ENCODE peak calls at places on chromosomes 4 and X, in six cellular contexts. One of them, this sample, is unnamed.

GRCh38 chr4:55303818-55304217 is 42.2 kb upstream of the SRD5A3 start:
- DNase-seq in IMR-90: peak; percentile 37
- DNase-seq in mesenchymal stem cell: peak; percentile 28
- DNase-seq in H1: no peak
- DNase-seq in H9: no peak
- DNase-seq in mesendoderm: no peak
- DNase-seq in this sample: no peak

GRCh38 chrX:17521871-17522693 is 147.1 kb downstream of the NHS start:
- DNase-seq in IMR-90: peak; percentile 45
- DNase-seq in mesenchymal stem cell: no peak
- DNase-seq in H1: no peak
- DNase-seq in H9: peak; percentile 56
- DNase-seq in mesendoderm: peak; percentile 75
- DNase-seq in this sample: no peak

GRCh38 chrX:107677501-107677901 is 49.2 kb downstream of the PRPS1 start:
- DNase-seq in IMR-90: no peak
- DNase-seq in mesenchymal stem cell: peak; percentile 83
- DNase-seq in H1: no peak
- DNase-seq in H9: no peak
- DNase-seq in mesendoderm: peak; percentile 58
- DNase-seq in this sample: no peak

GRCh38 chr4:2953496-2953895 is 9.7 kb downstream of the NOP14 start:
- DNase-seq in IMR-90: no peak
- DNase-seq in mesenchymal stem cell: no peak
- DNase-seq in H1: no peak
- DNase-seq in H9: no peak
- DNase-seq in mesendoderm: no peak
- DNase-seq in this sample: no peak

GRCh38 chr4:176879370-176880116 is 86.8 kb upstream of the VEGFC start:
- DNase-seq in IMR-90: peak; percentile 45
- DNase-seq in mesenchymal stem cell: peak; percentile 37
- DNase-seq in H1: no peak
- DNase-seq in H9: no peak
- DNase-seq in mesendoderm: no peak
- DNase-seq in this sample: no peak

GRCh38 chr4:42649870-42650269 is 7.0 kb downstream of the ATP8A1 start:
- DNase-seq in IMR-90: no peak
- DNase-seq in mesenchymal stem cell: no peak
- DNase-seq in H1: no peak
- DNase-seq in H9: no peak
- DNase-seq in mesendoderm: no peak
- DNase-seq in this sample: no peak

GRCh38 chrX:110847334-110847733 is 51.7 kb upstream of the CHRDL1 start:
- DNase-seq in IMR-90: peak; percentile 63
- DNase-seq in mesenchymal stem cell: peak; percentile 61
- DNase-seq in H1: no peak
- DNase-seq in H9: no peak
- DNase-seq in mesendoderm: peak; percentile 54
- DNase-seq in this sample: peak; percentile 61

GRCh38 chrX:43317378-43317777 is 338.7 kb upstream of the MAOA start:
- DNase-seq in IMR-90: no peak
- DNase-seq in mesenchymal stem cell: no peak
- DNase-seq in H1: no peak
- DNase-seq in H9: no peak
- DNase-seq in mesendoderm: no peak
- DNase-seq in this sample: no peak

GRCh38 chr4:26060286-26060685 is 146.3 kb downstream of the SMIM20 start:
- DNase-seq in IMR-90: peak; percentile 69
- DNase-seq in mesenchymal stem cell: no peak
- DNase-seq in H1: no peak
- DNase-seq in H9: no peak
- DNase-seq in mesendoderm: no peak
- DNase-seq in this sample: no peak

GRCh38 chrX:47560179-47560830 is 700 bp upstream of the ARAF start:
- DNase-seq in IMR-90: peak; percentile 34
- DNase-seq in mesenchymal stem cell: peak; percentile 26
- DNase-seq in H1: no peak
- DNase-seq in H9: no peak
- DNase-seq in mesendoderm: no peak
- DNase-seq in this sample: no peak

GRCh38 chr4:76993787-76994641 is 44.5 kb downstream of the SEPTIN11 start:
- DNase-seq in IMR-90: no peak
- DNase-seq in mesenchymal stem cell: no peak
- DNase-seq in H1: no peak
- DNase-seq in H9: no peak
- DNase-seq in mesendoderm: no peak
- DNase-seq in this sample: no peak

GRCh38 chr4:174714393-174715211 is 114.4 kb downstream of the GLRA3 start:
- DNase-seq in IMR-90: peak; percentile 7
- DNase-seq in mesenchymal stem cell: peak; percentile 57
- DNase-seq in H1: peak; percentile 60
- DNase-seq in H9: peak; percentile 39
- DNase-seq in mesendoderm: peak; percentile 77
- DNase-seq in this sample: peak; percentile 31

GRCh38 chr4:169205146-169205806 is 65.5 kb downstream of the SH3RF1 start:
- DNase-seq in IMR-90: no peak
- DNase-seq in mesenchymal stem cell: no peak
- DNase-seq in H1: no peak
- DNase-seq in H9: no peak
- DNase-seq in mesendoderm: no peak
- DNase-seq in this sample: no peak

GRCh38 chr4:132865922-132866321 is 283.2 kb upstream of the PCDH10 start:
- DNase-seq in IMR-90: no peak
- DNase-seq in mesenchymal stem cell: no peak
- DNase-seq in H1: no peak
- DNase-seq in H9: no peak
- DNase-seq in mesendoderm: no peak
- DNase-seq in this sample: no peak

DNA sequence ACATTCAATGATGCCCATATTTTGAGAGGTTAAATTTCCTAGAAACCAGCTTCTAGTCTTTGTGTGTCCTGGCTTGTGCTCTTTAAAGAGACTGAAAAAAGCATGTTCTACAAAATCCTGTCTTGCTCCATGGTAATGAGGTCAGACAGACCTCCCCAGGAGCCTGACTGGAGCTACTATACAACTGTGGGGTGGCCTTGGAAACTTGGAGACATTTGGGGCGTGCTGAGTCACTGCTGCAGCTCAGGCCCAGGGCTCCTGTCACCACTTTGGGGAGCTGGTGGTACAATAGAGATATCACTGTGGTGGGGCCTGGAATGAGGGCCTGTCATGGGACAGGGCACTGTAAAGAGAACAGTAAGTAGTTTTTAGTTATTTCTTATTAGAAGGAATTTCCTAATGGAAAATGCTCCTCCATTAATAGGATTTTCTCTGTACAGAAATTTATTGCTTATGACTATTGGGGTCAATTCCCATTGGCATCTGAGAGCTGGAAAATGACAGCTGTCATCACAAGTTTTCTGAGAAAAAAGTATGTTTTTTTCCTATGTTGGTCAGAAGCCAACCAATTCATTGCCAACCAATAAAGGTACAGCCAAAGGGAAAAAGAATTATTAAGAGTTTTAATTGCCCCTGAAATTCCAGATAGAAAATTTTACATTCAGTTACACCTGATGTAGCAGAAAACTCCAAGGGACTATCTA is 207.4 kb upstream of the JADE1 start:
- DNase-seq in IMR-90: peak; percentile 31
- DNase-seq in mesenchymal stem cell: peak; percentile 74
- DNase-seq in H1: peak; percentile 30
- DNase-seq in H9: no peak
- DNase-seq in mesendoderm: no peak
- DNase-seq in this sample: no peak
- H2AK5ac ChIP-seq in IMR-90: peak overlapping the region; percentile 60
- H2AK5ac ChIP-seq in mesenchymal stem cell: peak overlapping the region; percentile 14
- H2AK5ac ChIP-seq in H1: no peak overlapping the region
- H2AK5ac ChIP-seq in H9: no peak overlapping the region
- H2AK5ac ChIP-seq in mesendoderm: no peak overlapping the region
- H2AK5ac ChIP-seq in this sample: no peak overlapping the region

DNA sequence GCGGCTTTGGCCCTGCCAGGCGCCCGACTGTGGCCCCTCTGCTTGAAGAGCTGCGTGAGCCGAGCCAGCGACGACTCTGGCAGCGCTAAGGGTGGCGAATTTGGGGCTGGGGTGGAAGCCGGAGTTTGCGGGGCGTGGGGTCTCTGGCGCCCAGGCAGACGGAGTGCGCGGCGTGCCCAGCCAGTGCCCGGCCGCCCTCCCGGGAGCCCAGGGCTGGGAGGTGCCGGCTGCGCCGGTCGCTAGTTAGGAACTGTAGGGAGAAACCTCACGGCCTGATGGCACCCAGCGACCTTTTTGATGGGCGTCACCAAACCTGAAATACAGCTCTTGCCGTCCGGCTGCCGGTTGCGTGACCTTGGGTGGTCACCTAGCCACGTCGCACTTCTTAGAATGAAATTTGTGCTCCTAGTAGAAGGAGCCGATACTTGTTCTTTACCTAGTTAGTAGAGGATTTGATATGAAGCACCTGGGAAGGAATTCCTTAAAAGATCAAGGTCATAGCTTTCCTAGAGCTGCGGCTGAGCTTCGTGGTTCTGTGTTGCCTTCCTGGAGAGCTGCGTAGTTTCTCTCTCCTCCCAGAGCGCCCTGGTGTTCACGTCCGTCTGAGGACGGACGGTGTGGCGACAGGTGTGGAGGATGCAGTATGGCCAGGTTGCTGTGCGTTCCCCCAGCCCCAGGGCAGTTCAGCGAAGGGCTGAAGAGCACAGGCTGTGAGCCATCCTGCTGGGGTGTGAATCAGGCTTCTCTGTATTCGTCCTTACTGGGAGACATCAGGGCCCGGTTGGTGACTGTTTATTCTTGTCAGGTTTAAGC is 680 bp downstream of the MAEA start:
- DNase-seq in IMR-90: peak; percentile 4
- DNase-seq in mesenchymal stem cell: peak; percentile 25
- DNase-seq in H1: no peak
- DNase-seq in H9: no peak
- DNase-seq in mesendoderm: peak; percentile 52
- DNase-seq in this sample: no peak
- H2AK5ac ChIP-seq in IMR-90: peak overlapping the region; percentile 20
- H2AK5ac ChIP-seq in mesenchymal stem cell: no peak overlapping the region
- H2AK5ac ChIP-seq in H1: no peak overlapping the region
- H2AK5ac ChIP-seq in H9: no peak overlapping the region
- H2AK5ac ChIP-seq in mesendoderm: no peak overlapping the region
- H2AK5ac ChIP-seq in this sample: peak overlapping the region; percentile 98

GRCh38 chr4:8225704-8226443 is 26.8 kb downstream of the SH3TC1 start:
- DNase-seq in IMR-90: no peak
- DNase-seq in mesenchymal stem cell: no peak
- DNase-seq in H1: no peak
- DNase-seq in H9: peak; percentile 52
- DNase-seq in mesendoderm: peak; percentile 88
- DNase-seq in this sample: no peak

GRCh38 chr4:8228319-8229250 is 29.5 kb downstream of the SH3TC1 start:
- DNase-seq in IMR-90: peak; percentile 86
- DNase-seq in mesenchymal stem cell: peak; percentile 79
- DNase-seq in H1: no peak
- DNase-seq in H9: no peak
- DNase-seq in mesendoderm: peak; percentile 39
- DNase-seq in this sample: no peak

GRCh38 chr4:8225290-8225625 is 26.2 kb downstream of the SH3TC1 start:
- DNase-seq in IMR-90: no peak
- DNase-seq in mesenchymal stem cell: no peak
- DNase-seq in H1: no peak
- DNase-seq in H9: no peak
- DNase-seq in mesendoderm: no peak
- DNase-seq in this sample: no peak

GRCh38 chr4:8227771-8228318 is 28.8 kb downstream of the SH3TC1 start:
- DNase-seq in IMR-90: no peak
- DNase-seq in mesenchymal stem cell: no peak
- DNase-seq in H1: no peak
- DNase-seq in H9: no peak
- DNase-seq in mesendoderm: no peak
- DNase-seq in this sample: no peak

GRCh38 chr4:8227201-8227770 is 28.2 kb downstream of the SH3TC1 start:
- DNase-seq in IMR-90: no peak
- DNase-seq in mesenchymal stem cell: no peak
- DNase-seq in H1: no peak
- DNase-seq in H9: no peak
- DNase-seq in mesendoderm: no peak
- DNase-seq in this sample: no peak
- H2AK5ac ChIP-seq in IMR-90: no peak overlapping the region
- H2AK5ac ChIP-seq in mesenchymal stem cell: no peak overlapping the region
- H2AK5ac ChIP-seq in H1: no peak overlapping the region
- H2AK5ac ChIP-seq in H9: no peak overlapping the region
- H2AK5ac ChIP-seq in mesendoderm: peak overlapping the region; percentile 59
- H2AK5ac ChIP-seq in this sample: peak overlapping the region; percentile 88

GRCh38 chrX:39734174-39734776 is 363.5 kb downstream of the BCOR start:
- DNase-seq in IMR-90: no peak
- DNase-seq in mesenchymal stem cell: no peak
- DNase-seq in H1: no peak
- DNase-seq in H9: no peak
- DNase-seq in mesendoderm: no peak
- DNase-seq in this sample: no peak

GRCh38 chrX:39739585-39739984 is 358.2 kb downstream of the BCOR start:
- DNase-seq in IMR-90: no peak
- DNase-seq in mesenchymal stem cell: no peak
- DNase-seq in H1: no peak
- DNase-seq in H9: no peak
- DNase-seq in mesendoderm: no peak
- DNase-seq in this sample: no peak

GRCh38 chrX:39740078-39740477 is 357.7 kb downstream of the BCOR start:
- DNase-seq in IMR-90: no peak
- DNase-seq in mesenchymal stem cell: no peak
- DNase-seq in H1: no peak
- DNase-seq in H9: no peak
- DNase-seq in mesendoderm: no peak
- DNase-seq in this sample: no peak

GRCh38 chrX:39733745-39734144 is 364.0 kb downstream of the BCOR start:
- DNase-seq in IMR-90: no peak
- DNase-seq in mesenchymal stem cell: no peak
- DNase-seq in H1: no peak
- DNase-seq in H9: no peak
- DNase-seq in mesendoderm: no peak
- DNase-seq in this sample: no peak

GRCh38 chrX:39736219-39737211 is 361.2 kb downstream of the BCOR start:
- DNase-seq in IMR-90: peak; percentile 75
- DNase-seq in mesenchymal stem cell: peak; percentile 28
- DNase-seq in H1: no peak
- DNase-seq in H9: no peak
- DNase-seq in mesendoderm: no peak
- DNase-seq in this sample: no peak
- H2AK5ac ChIP-seq in IMR-90: peak overlapping the region; percentile 62
- H2AK5ac ChIP-seq in mesenchymal stem cell: no peak overlapping the region
- H2AK5ac ChIP-seq in H1: no peak overlapping the region
- H2AK5ac ChIP-seq in H9: no peak overlapping the region
- H2AK5ac ChIP-seq in mesendoderm: no peak overlapping the region
- H2AK5ac ChIP-seq in this sample: no peak overlapping the region

GRCh38 chrX:154515803-154516654 is at the start of gene FAM3A:
- DNase-seq in IMR-90: peak; percentile 85
- DNase-seq in mesenchymal stem cell: peak; percentile 87
- DNase-seq in H1: peak; percentile 87
- DNase-seq in H9: peak; percentile 91
- DNase-seq in mesendoderm: peak; percentile 89
- DNase-seq in this sample: peak; percentile 77
- H2AK5ac ChIP-seq in IMR-90: peak within 1 kb of the TSS; percentile 81
- H2AK5ac ChIP-seq in mesenchymal stem cell: no peak within 1 kb of the TSS
- H2AK5ac ChIP-seq in H1: no peak within 1 kb of the TSS
- H2AK5ac ChIP-seq in H9: no peak within 1 kb of the TSS
- H2AK5ac ChIP-seq in mesendoderm: no peak within 1 kb of the TSS
- H2AK5ac ChIP-seq in this sample: no peak within 1 kb of the TSS